ENCODE peak calls at places on chromosome 19, in five cellular contexts. T, U, Z, N and B are unnamed samples.

GRCh38 chr19:44142014-44142523 is 715 bp downstream of the ZNF234 start:
- DNase-seq in T (no peak), U (peak), Z (no peak), N (no peak), B (no peak)

GRCh38 chr19:4140237-4140711 is 13.2 kb upstream of the CREB3L3 start:
- DNase-seq in T (no peak), U (peak), Z (peak), N (peak), B (no peak)

GRCh38 chr19:54549224-54549623 is 24.4 kb upstream of the LILRA2 start:
- DNase-seq in T (no peak), U (no peak), Z (no peak), N (no peak), B (no peak)

GRCh38 chr19:55392820-55393219 is 7.1 kb downstream of the RPL28 start:
- DNase-seq in T (no peak), U (no peak), Z (no peak), N (no peak), B (no peak)

GRCh38 chr19:30314056-30314804 is 58.0 kb upstream of the ZNF536 start:
- DNase-seq in T (no peak), U (no peak), Z (no peak), N (no peak), B (no peak)

GRCh38 chr19:36060430-36060829 is 5.7 kb downstream of the WDR62 start:
- DNase-seq in T (peak), U (peak), Z (peak), N (peak), B (peak)

GRCh38 chr19:45283443-45284033 is 32.5 kb downstream of the MARK4 start:
- DNase-seq in T (no peak), U (peak), Z (no peak), N (no peak), B (no peak)

GRCh38 chr19:10417598-10418280 is 2.6 kb upstream of the PDE4A start:
- DNase-seq in T (no peak), U (no peak), Z (no peak), N (no peak), B (no peak)

GRCh38 chr19:1016647-1017114 is 4.2 kb downstream of the TMEM259 start:
- DNase-seq in T (no peak), U (peak), Z (no peak), N (peak), B (no peak)

GRCh38 chr19:43450545-43450997 is 14.8 kb downstream of the LYPD3 start:
- DNase-seq in T (no peak), U (peak), Z (no peak), N (no peak), B (no peak)

GRCh38 chr19:10505583-10506229 is 2.5 kb upstream of the KEAP1 start:
- DNase-seq in T (peak), U (peak), Z (no peak), N (peak), B (peak)

GRCh38 chr19:27676877-27677276 is 1536.1 kb downstream of the UQCRFS1 start:
- DNase-seq in T (peak), U (no peak), Z (no peak), N (no peak), B (no peak)

GRCh38 chr19:4717191-4717965 is 6.3 kb downstream of the DPP9 start:
- DNase-seq in T (no peak), U (no peak), Z (no peak), N (peak), B (no peak)

GRCh38 chr19:54478677-54479266 is 5.7 kb upstream of the CDC42EP5 start:
- DNase-seq in T (no peak), U (peak), Z (no peak), N (peak), B (no peak)

GRCh38 chr19:55418185-55418584 is 10.6 kb upstream of the UBE2S start:
- DNase-seq in T (peak), U (peak), Z (peak), N (peak), B (no peak)

GRCh38 chr19:45098521-45099464 is 5.8 kb downstream of the PPP1R37 start:
- DNase-seq in T (peak), U (peak), Z (no peak), N (no peak), B (peak)

GRCh38 chr19:44570984-44571684 is 41.7 kb upstream of the CEACAM20 start:
- DNase-seq in T (peak), U (peak), Z (peak), N (peak), B (peak)

GRCh38 chr19:11221082-11221598 is 18.3 kb upstream of the ANGPTL8 start:
- DNase-seq in T (no peak), U (no peak), Z (no peak), N (no peak), B (no peak)

GRCh38 chr19:45450042-45450380 is 17.8 kb upstream of the FOSB start:
- DNase-seq in T (no peak), U (no peak), Z (no peak), N (no peak), B (no peak)

GRCh38 chr19:35689836-35690235 is 14.5 kb upstream of the ZBTB32 start:
- DNase-seq in T (no peak), U (peak), Z (no peak), N (no peak), B (no peak)

GRCh38 chr19:49491030-49491803 is 3.8 kb downstream of the RPL13A start:
- DNase-seq in T (no peak), U (no peak), Z (no peak), N (no peak), B (no peak)

GRCh38 chr19:43700368-43701015 is 15.4 kb upstream of the IRGC start:
- DNase-seq in T (peak), U (peak), Z (peak), N (no peak), B (no peak)

GRCh38 chr19:23799321-23799720 is 40.6 kb upstream of the ZNF681 start:
- DNase-seq in T (no peak), U (no peak), Z (no peak), N (no peak), B (no peak)

GRCh38 chr19:1172353-1173159 is 1.5 kb downstream of the SBNO2 start:
- DNase-seq in T (peak), U (peak), Z (no peak), N (peak), B (no peak)

GRCh38 chr19:50204811-50205675 is 1.6 kb downstream of the MYH14 start:
- DNase-seq in T (peak), U (no peak), Z (no peak), N (no peak), B (no peak)

GRCh38 chr19:35901854-35902661 is at the start of gene HCST:
- DNase-seq in T (no peak), U (peak), Z (no peak), N (no peak), B (peak)

GRCh38 chr19:46713781-46714522 is 3.0 kb downstream of the PRKD2 start:
- DNase-seq in T (peak), U (peak), Z (no peak), N (peak), B (peak)

GRCh38 chr19:33226550-33227241 is 1.0 kb upstream of the SLC7A10 start:
- DNase-seq in T (no peak), U (peak), Z (no peak), N (peak), B (no peak)

GRCh38 chr19:35117791-35118190 is 2.2 kb downstream of the FXYD3 start:
- DNase-seq in T (no peak), U (no peak), Z (no peak), N (no peak), B (no peak)

GRCh38 chr19:33093420-33094210 is 12.6 kb downstream of the GPATCH1 start:
- DNase-seq in T (no peak), U (no peak), Z (no peak), N (no peak), B (no peak)

GRCh38 chr19:35727053-35727955 is 9.5 kb downstream of the KMT2B start:
- DNase-seq in T (no peak), U (no peak), Z (no peak), N (no peak), B (no peak)

GRCh38 chr19:13959962-13960862 is 7.9 kb downstream of the DCAF15 start:
- DNase-seq in T (no peak), U (peak), Z (no peak), N (no peak), B (no peak)

GRCh38 chr19:52942371-52943133 is 19.3 kb upstream of the ZNF888 start:
- DNase-seq in T (peak), U (peak), Z (peak), N (no peak), B (peak)

GRCh38 chr19:13974073-13974472 is 21.8 kb downstream of the DCAF15 start:
- DNase-seq in T (no peak), U (no peak), Z (no peak), N (peak), B (no peak)

GRCh38 chr19:6275170-6275744 is 4.5 kb downstream of the MLLT1 start:
- DNase-seq in T (no peak), U (no peak), Z (no peak), N (no peak), B (no peak)
- H3K27ac ChIP-seq in T (no peak), U (peak), Z (peak), N (no peak), B (peak)

DNA sequence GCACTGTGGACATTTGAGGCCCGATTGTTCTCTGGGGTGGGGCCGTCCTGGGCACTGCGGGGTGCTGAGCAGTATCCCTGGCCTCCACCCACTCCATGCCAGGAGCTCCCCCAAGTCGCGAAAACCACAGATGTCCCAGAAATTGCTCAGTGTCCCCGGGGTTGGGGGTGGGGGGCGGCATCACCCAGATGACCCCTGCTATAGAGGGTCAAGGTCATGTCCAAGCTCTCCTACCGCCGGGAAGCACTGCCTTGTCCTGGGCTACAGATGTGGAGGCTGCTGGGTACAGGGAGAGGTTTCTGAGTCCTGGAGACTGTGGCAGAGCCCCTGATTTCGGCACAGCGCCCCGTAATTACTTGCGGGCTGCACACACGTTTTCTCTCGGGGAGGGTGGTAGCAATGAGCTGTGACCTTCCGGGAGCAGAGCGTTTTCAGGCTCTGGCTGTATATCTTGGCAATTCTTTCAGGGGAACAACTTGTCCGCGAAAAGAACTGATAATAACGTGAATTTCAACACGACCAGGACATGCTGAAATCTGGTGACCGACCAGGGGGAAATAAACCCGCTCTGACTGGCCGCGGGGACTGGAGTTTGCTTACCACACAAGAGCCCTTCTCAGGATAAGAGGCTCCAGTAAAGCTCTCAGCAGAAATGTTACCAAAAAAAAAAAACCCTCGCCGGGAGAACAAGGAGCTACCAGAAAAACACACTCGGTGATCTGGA is 68.1 kb downstream of the GNG7 start:
- DNase-seq in T (no peak), U (no peak), Z (no peak), N (no peak), B (no peak)
- H3K27ac ChIP-seq in T (peak), U (no peak), Z (no peak), N (no peak), B (peak)

DNA sequence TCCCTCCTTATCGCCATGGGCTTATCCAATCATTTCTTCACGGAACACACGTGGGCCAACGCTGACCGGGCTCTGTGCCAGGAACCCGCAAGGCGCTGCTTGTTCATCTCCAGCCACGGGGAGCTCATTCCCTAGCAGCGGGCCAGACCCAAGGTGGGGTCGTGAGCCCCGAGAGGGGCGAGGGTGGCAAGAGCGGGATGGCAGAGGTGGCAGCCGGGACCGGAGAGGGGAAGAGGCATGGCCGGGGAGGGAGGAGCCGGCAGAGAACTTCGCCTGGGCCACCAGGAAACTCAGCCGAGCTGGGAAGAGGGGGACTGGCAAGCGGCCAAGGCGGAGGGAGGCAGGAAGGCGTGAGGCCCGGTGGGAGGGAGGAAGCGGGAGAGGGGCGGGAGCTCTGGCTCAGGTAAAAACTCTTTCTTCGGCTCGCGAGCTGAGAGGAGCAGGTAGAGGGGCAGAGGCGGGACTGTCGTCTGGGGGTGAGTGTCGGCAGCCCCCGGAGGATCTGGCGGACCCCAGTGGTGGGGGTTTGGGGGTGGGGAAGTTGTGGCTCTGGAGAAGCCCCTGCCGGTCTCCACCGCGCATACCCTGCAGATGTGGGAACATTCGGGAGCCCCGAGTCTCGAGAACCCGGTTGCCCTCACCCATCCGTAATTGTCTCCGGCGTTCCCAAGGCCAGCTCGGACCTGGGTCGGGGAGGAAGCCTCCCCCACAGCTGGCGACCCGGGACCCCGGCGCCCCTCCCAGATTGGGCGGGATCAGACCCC is at the start of gene B3GNT3:
- DNase-seq in T (no peak), U (peak), Z (no peak), N (peak), B (no peak)
- H3K27ac ChIP-seq in T (no peak), U (no peak), Z (no peak), N (peak), B (no peak)

GRCh38 chr19:40700083-40700482 is 9.6 kb upstream of the NUMBL start:
- DNase-seq in T (no peak), U (no peak), Z (no peak), N (no peak), B (no peak)
- H3K27ac ChIP-seq in T (no peak), U (no peak), Z (no peak), N (no peak), B (no peak)

GRCh38 chr19:39533791-39534190 is 1.1 kb upstream of the EID2B start:
- DNase-seq in T (no peak), U (no peak), Z (no peak), N (no peak), B (no peak)

GRCh38 chr19:39533003-39533512 is 406 bp upstream of the EID2B start:
- DNase-seq in T (no peak), U (no peak), Z (no peak), N (no peak), B (no peak)

GRCh38 chr19:39532233-39533002 is at the start of gene EID2B:
- DNase-seq in T (peak), U (peak), Z (peak), N (peak), B (peak)

DNA sequence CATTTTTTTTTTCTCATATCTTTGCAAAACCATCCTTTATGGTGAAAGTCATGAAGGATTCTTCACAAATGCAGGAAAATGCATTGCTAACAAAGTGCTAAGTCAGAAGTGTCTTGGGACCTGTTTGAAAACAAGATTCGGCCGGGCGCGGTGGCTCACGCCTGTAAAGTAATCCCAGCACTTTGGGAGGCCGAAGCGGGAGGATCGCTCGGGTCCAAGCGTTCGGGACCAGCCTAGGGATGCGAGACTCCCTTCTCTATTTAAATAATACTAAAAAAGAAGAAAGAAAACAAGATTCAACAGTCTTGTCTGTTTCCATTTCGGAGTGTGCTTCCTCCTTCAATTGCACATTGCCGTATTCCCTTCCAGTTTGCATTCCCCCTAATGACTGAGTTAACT is 819 bp downstream of the EID2B start:
- DNase-seq in T (no peak), U (peak), Z (no peak), N (no peak), B (no peak)
- H3K27ac ChIP-seq in T (no peak), U (peak), Z (peak), N (peak), B (peak)